ENCODE peak calls at places on chromosome 12, in five cellular contexts. O, S, Q, H and D are unnamed samples.
A peak's percentile ranks its signal among the peaks of the same experiment; 100 is the strongest.

GRCh38 chr12:79299447-79300198 is 391.1 kb downstream of the PAWR start:
- DNase-seq in O (no peak), S (no peak), H (no peak), Q (no peak), D (no peak)

GRCh38 chr12:116717466-116718457 is 20.1 kb downstream of the SPRING1 start:
- DNase-seq in O (no peak), S (peak; percentile 81), Q (no peak), H (no peak), D (peak; percentile 26)

GRCh38 chr12:56591961-56592360 is 38.2 kb downstream of the BAZ2A start:
- DNase-seq in S (no peak), O (no peak), Q (no peak), H (no peak), D (no peak)

GRCh38 chr12:63921157-63921556 is 76.7 kb downstream of the SRGAP1 start:
- DNase-seq in O (no peak), S (no peak), Q (no peak), H (no peak), D (no peak)

GRCh38 chr12:92866418-92866817 is 62.7 kb downstream of the EEA1 start:
- DNase-seq in H (no peak), S (no peak), O (no peak), Q (no peak), D (no peak)

GRCh38 chr12:46557539-46558373 is 185.2 kb upstream of the SLC38A2 start:
- DNase-seq in H (no peak), Q (no peak), O (no peak), S (no peak), D (no peak)

GRCh38 chr12:58877243-58877743 is 43.0 kb downstream of the LRIG3 start:
- DNase-seq in Q (no peak), S (no peak), O (no peak), H (no peak), D (no peak)

GRCh38 chr12:4910502-4911315 is 1.0 kb downstream of the KCNA1 start:
- DNase-seq in H (no peak), O (no peak), Q (no peak), S (no peak), D (peak; percentile 17)